ENCODE peak calls at places on chromosome 9, in ten cellular contexts. One of them, this sample, is unnamed.

GRCh38 chr9:77523891-77524290 is 124.2 kb downstream of the GNA14 start:
- DNase-seq in stimulated activated CD8-positive, alpha-beta memory T cell treated with anti-CD3 and anti-CD28 coated beads, Interleukin-7, amount 100 ng/mL, for 48 hours: no peak
- DNase-seq in pancreas: no peak
- DNase-seq in amygdala: no peak
- DNase-seq in ACHN: no peak
- DNase-seq in fibroblast of the aortic adventitia: peak; percentile 1
- DNase-seq in endothelial cell: no peak
- DNase-seq in T follicular helper cell: no peak
- DNase-seq in GM03348: no peak
- DNase-seq in mesendoderm: no peak
- DNase-seq in this sample: no peak

GRCh38 chr9:118276784-118277183 is 572.6 kb downstream of the TLR4 start:
- DNase-seq in fibroblast of the aortic adventitia: no peak
- DNase-seq in amygdala: no peak
- DNase-seq in T follicular helper cell: no peak
- DNase-seq in stimulated activated CD8-positive, alpha-beta memory T cell treated with anti-CD3 and anti-CD28 coated beads, Interleukin-7, amount 100 ng/mL, for 48 hours: no peak
- DNase-seq in endothelial cell: no peak
- DNase-seq in GM03348: no peak
- DNase-seq in pancreas: no peak
- DNase-seq in ACHN: no peak
- DNase-seq in mesendoderm: peak; percentile 13
- DNase-seq in this sample: no peak

GRCh38 chr9:115157245-115157674 is 39.3 kb upstream of the TNC start:
- DNase-seq in endothelial cell: no peak
- DNase-seq in pancreas: no peak
- DNase-seq in GM03348: peak; percentile 75
- DNase-seq in stimulated activated CD8-positive, alpha-beta memory T cell treated with anti-CD3 and anti-CD28 coated beads, Interleukin-7, amount 100 ng/mL, for 48 hours: no peak
- DNase-seq in T follicular helper cell: no peak
- DNase-seq in ACHN: peak; percentile 85
- DNase-seq in mesendoderm: peak; percentile 81
- DNase-seq in amygdala: no peak
- DNase-seq in fibroblast of the aortic adventitia: peak; percentile 85
- DNase-seq in this sample: peak; percentile 41

GRCh38 chr9:133256686-133257091 is 18.3 kb downstream of the ABO start:
- DNase-seq in amygdala: no peak
- DNase-seq in GM03348: no peak
- DNase-seq in pancreas: no peak
- DNase-seq in ACHN: no peak
- DNase-seq in stimulated activated CD8-positive, alpha-beta memory T cell treated with anti-CD3 and anti-CD28 coated beads, Interleukin-7, amount 100 ng/mL, for 48 hours: no peak
- DNase-seq in T follicular helper cell: no peak
- DNase-seq in fibroblast of the aortic adventitia: no peak
- DNase-seq in endothelial cell: no peak
- DNase-seq in mesendoderm: no peak
- DNase-seq in this sample: no peak

GRCh38 chr9:120358877-120359276 is 221.1 kb downstream of the CDK5RAP2 start:
- DNase-seq in ACHN: no peak
- DNase-seq in amygdala: no peak
- DNase-seq in T follicular helper cell: no peak
- DNase-seq in fibroblast of the aortic adventitia: no peak
- DNase-seq in stimulated activated CD8-positive, alpha-beta memory T cell treated with anti-CD3 and anti-CD28 coated beads, Interleukin-7, amount 100 ng/mL, for 48 hours: no peak
- DNase-seq in pancreas: no peak
- DNase-seq in mesendoderm: peak; percentile 25
- DNase-seq in endothelial cell: no peak
- DNase-seq in GM03348: no peak
- DNase-seq in this sample: no peak

GRCh38 chr9:96884443-96884842 is 30.1 kb upstream of the ZNF782 start:
- DNase-seq in stimulated activated CD8-positive, alpha-beta memory T cell treated with anti-CD3 and anti-CD28 coated beads, Interleukin-7, amount 100 ng/mL, for 48 hours: no peak
- DNase-seq in fibroblast of the aortic adventitia: peak; percentile 32
- DNase-seq in ACHN: peak; percentile 83
- DNase-seq in T follicular helper cell: no peak
- DNase-seq in amygdala: no peak
- DNase-seq in endothelial cell: no peak
- DNase-seq in GM03348: peak; percentile 46
- DNase-seq in mesendoderm: peak; percentile 67
- DNase-seq in pancreas: no peak
- DNase-seq in this sample: peak; percentile 37

GRCh38 chr9:16369427-16369826 is 501.0 kb downstream of the BNC2 start:
- DNase-seq in fibroblast of the aortic adventitia: no peak
- DNase-seq in mesendoderm: peak; percentile 70
- DNase-seq in amygdala: no peak
- DNase-seq in T follicular helper cell: no peak
- DNase-seq in pancreas: no peak
- DNase-seq in GM03348: no peak
- DNase-seq in stimulated activated CD8-positive, alpha-beta memory T cell treated with anti-CD3 and anti-CD28 coated beads, Interleukin-7, amount 100 ng/mL, for 48 hours: no peak
- DNase-seq in ACHN: no peak
- DNase-seq in endothelial cell: no peak
- DNase-seq in this sample: no peak

GRCh38 chr9:79766091-79766490 is 194.3 kb downstream of the TLE4 start:
- DNase-seq in ACHN: no peak
- DNase-seq in T follicular helper cell: no peak
- DNase-seq in pancreas: no peak
- DNase-seq in mesendoderm: no peak
- DNase-seq in stimulated activated CD8-positive, alpha-beta memory T cell treated with anti-CD3 and anti-CD28 coated beads, Interleukin-7, amount 100 ng/mL, for 48 hours: no peak
- DNase-seq in amygdala: no peak
- DNase-seq in fibroblast of the aortic adventitia: no peak
- DNase-seq in endothelial cell: no peak
- DNase-seq in GM03348: no peak
- DNase-seq in this sample: no peak

GRCh38 chr9:98146101-98146991 is 27.3 kb upstream of the TRIM14 start:
- DNase-seq in T follicular helper cell: no peak
- DNase-seq in amygdala: no peak
- DNase-seq in ACHN: no peak
- DNase-seq in mesendoderm: peak; percentile 70
- DNase-seq in GM03348: peak; percentile 70
- DNase-seq in fibroblast of the aortic adventitia: peak; percentile 40
- DNase-seq in pancreas: peak; percentile 72
- DNase-seq in endothelial cell: no peak
- DNase-seq in stimulated activated CD8-positive, alpha-beta memory T cell treated with anti-CD3 and anti-CD28 coated beads, Interleukin-7, amount 100 ng/mL, for 48 hours: no peak
- DNase-seq in this sample: peak; percentile 67

GRCh38 chr9:100090880-100091279 is 7.9 kb downstream of the ERP44 start:
- DNase-seq in amygdala: no peak
- DNase-seq in mesendoderm: no peak
- DNase-seq in stimulated activated CD8-positive, alpha-beta memory T cell treated with anti-CD3 and anti-CD28 coated beads, Interleukin-7, amount 100 ng/mL, for 48 hours: no peak
- DNase-seq in endothelial cell: no peak
- DNase-seq in T follicular helper cell: no peak
- DNase-seq in fibroblast of the aortic adventitia: no peak
- DNase-seq in GM03348: no peak
- DNase-seq in pancreas: no peak
- DNase-seq in ACHN: no peak
- DNase-seq in this sample: no peak

GRCh38 chr9:120878188-120879130 is 1.5 kb upstream of the PHF19 start:
- DNase-seq in pancreas: no peak
- DNase-seq in GM03348: no peak
- DNase-seq in T follicular helper cell: no peak
- DNase-seq in fibroblast of the aortic adventitia: no peak
- DNase-seq in amygdala: no peak
- DNase-seq in mesendoderm: no peak
- DNase-seq in stimulated activated CD8-positive, alpha-beta memory T cell treated with anti-CD3 and anti-CD28 coated beads, Interleukin-7, amount 100 ng/mL, for 48 hours: no peak
- DNase-seq in endothelial cell: no peak
- DNase-seq in ACHN: no peak
- DNase-seq in this sample: no peak

GRCh38 chr9:78406933-78407332 is 110.0 kb downstream of the PSAT1 start:
- DNase-seq in fibroblast of the aortic adventitia: no peak
- DNase-seq in ACHN: no peak
- DNase-seq in amygdala: no peak
- DNase-seq in mesendoderm: no peak
- DNase-seq in endothelial cell: no peak
- DNase-seq in stimulated activated CD8-positive, alpha-beta memory T cell treated with anti-CD3 and anti-CD28 coated beads, Interleukin-7, amount 100 ng/mL, for 48 hours: no peak
- DNase-seq in pancreas: no peak
- DNase-seq in T follicular helper cell: no peak
- DNase-seq in GM03348: no peak
- DNase-seq in this sample: no peak

GRCh38 chr9:121369595-121370265 is at the start of gene STOM:
- DNase-seq in mesendoderm: no peak
- DNase-seq in amygdala: no peak
- DNase-seq in fibroblast of the aortic adventitia: peak; percentile 95
- DNase-seq in endothelial cell: no peak
- DNase-seq in ACHN: peak; percentile 56
- DNase-seq in GM03348: peak; percentile 83
- DNase-seq in stimulated activated CD8-positive, alpha-beta memory T cell treated with anti-CD3 and anti-CD28 coated beads, Interleukin-7, amount 100 ng/mL, for 48 hours: no peak
- DNase-seq in T follicular helper cell: peak; percentile 48
- DNase-seq in pancreas: peak; percentile 82
- DNase-seq in this sample: peak; percentile 25

GRCh38 chr9:109880276-109881169 is 100.5 kb downstream of the PALM2AKAP2 start:
- DNase-seq in stimulated activated CD8-positive, alpha-beta memory T cell treated with anti-CD3 and anti-CD28 coated beads, Interleukin-7, amount 100 ng/mL, for 48 hours: no peak
- DNase-seq in T follicular helper cell: no peak
- DNase-seq in fibroblast of the aortic adventitia: peak; percentile 43
- DNase-seq in GM03348: peak; percentile 58
- DNase-seq in amygdala: no peak
- DNase-seq in endothelial cell: peak; percentile 45
- DNase-seq in mesendoderm: peak; percentile 88
- DNase-seq in ACHN: peak; percentile 10
- DNase-seq in pancreas: no peak
- DNase-seq in this sample: peak; percentile 57

GRCh38 chr9:136725612-136726011 is 13.2 kb downstream of the DIPK1B start:
- DNase-seq in ACHN: no peak
- DNase-seq in pancreas: no peak
- DNase-seq in fibroblast of the aortic adventitia: no peak
- DNase-seq in GM03348: no peak
- DNase-seq in stimulated activated CD8-positive, alpha-beta memory T cell treated with anti-CD3 and anti-CD28 coated beads, Interleukin-7, amount 100 ng/mL, for 48 hours: no peak
- DNase-seq in amygdala: no peak
- DNase-seq in mesendoderm: no peak
- DNase-seq in endothelial cell: no peak
- DNase-seq in T follicular helper cell: no peak
- DNase-seq in this sample: no peak

GRCh38 chr9:4276856-4277255 is 23.0 kb downstream of the GLIS3 start:
- DNase-seq in ACHN: no peak
- DNase-seq in endothelial cell: no peak
- DNase-seq in stimulated activated CD8-positive, alpha-beta memory T cell treated with anti-CD3 and anti-CD28 coated beads, Interleukin-7, amount 100 ng/mL, for 48 hours: no peak
- DNase-seq in T follicular helper cell: no peak
- DNase-seq in pancreas: no peak
- DNase-seq in fibroblast of the aortic adventitia: no peak
- DNase-seq in mesendoderm: no peak
- DNase-seq in GM03348: no peak
- DNase-seq in amygdala: no peak
- DNase-seq in this sample: no peak

GRCh38 chr9:37238122-37238521 is 117.7 kb downstream of the ZCCHC7 start:
- DNase-seq in ACHN: no peak
- DNase-seq in stimulated activated CD8-positive, alpha-beta memory T cell treated with anti-CD3 and anti-CD28 coated beads, Interleukin-7, amount 100 ng/mL, for 48 hours: no peak
- DNase-seq in endothelial cell: no peak
- DNase-seq in pancreas: no peak
- DNase-seq in fibroblast of the aortic adventitia: no peak
- DNase-seq in mesendoderm: no peak
- DNase-seq in GM03348: no peak
- DNase-seq in amygdala: no peak
- DNase-seq in T follicular helper cell: no peak
- DNase-seq in this sample: no peak

GRCh38 chr9:135443811-135444470 is 35.6 kb upstream of the PPP1R26 start:
- DNase-seq in T follicular helper cell: no peak
- DNase-seq in amygdala: no peak
- DNase-seq in pancreas: no peak
- DNase-seq in mesendoderm: no peak
- DNase-seq in ACHN: no peak
- DNase-seq in fibroblast of the aortic adventitia: no peak
- DNase-seq in endothelial cell: no peak
- DNase-seq in stimulated activated CD8-positive, alpha-beta memory T cell treated with anti-CD3 and anti-CD28 coated beads, Interleukin-7, amount 100 ng/mL, for 48 hours: no peak
- DNase-seq in GM03348: no peak
- DNase-seq in this sample: no peak

GRCh38 chr9:28024616-28025147 is 451.4 kb upstream of the C9orf72 start:
- DNase-seq in ACHN: no peak
- DNase-seq in GM03348: no peak
- DNase-seq in endothelial cell: no peak
- DNase-seq in pancreas: no peak
- DNase-seq in amygdala: no peak
- DNase-seq in T follicular helper cell: no peak
- DNase-seq in mesendoderm: peak; percentile 4
- DNase-seq in stimulated activated CD8-positive, alpha-beta memory T cell treated with anti-CD3 and anti-CD28 coated beads, Interleukin-7, amount 100 ng/mL, for 48 hours: no peak
- DNase-seq in fibroblast of the aortic adventitia: no peak
- DNase-seq in this sample: no peak

GRCh38 chr9:116278326-116278725 is 124.7 kb downstream of the PAPPA start:
- DNase-seq in stimulated activated CD8-positive, alpha-beta memory T cell treated with anti-CD3 and anti-CD28 coated beads, Interleukin-7, amount 100 ng/mL, for 48 hours: no peak
- DNase-seq in fibroblast of the aortic adventitia: peak; percentile 25
- DNase-seq in amygdala: no peak
- DNase-seq in endothelial cell: no peak
- DNase-seq in pancreas: no peak
- DNase-seq in T follicular helper cell: no peak
- DNase-seq in ACHN: peak; percentile 16
- DNase-seq in mesendoderm: no peak
- DNase-seq in GM03348: peak; percentile 16
- DNase-seq in this sample: no peak

GRCh38 chr9:135077497-135078200 is 9.8 kb upstream of the OLFM1 start:
- DNase-seq in fibroblast of the aortic adventitia: peak; percentile 3
- DNase-seq in endothelial cell: peak; percentile 80
- DNase-seq in mesendoderm: peak; percentile 80
- DNase-seq in T follicular helper cell: no peak
- DNase-seq in stimulated activated CD8-positive, alpha-beta memory T cell treated with anti-CD3 and anti-CD28 coated beads, Interleukin-7, amount 100 ng/mL, for 48 hours: no peak
- DNase-seq in GM03348: peak; percentile 67
- DNase-seq in ACHN: peak; percentile 8
- DNase-seq in amygdala: no peak
- DNase-seq in pancreas: no peak
- DNase-seq in this sample: peak; percentile 45

GRCh38 chr9:127968717-127969383 is 11.9 kb downstream of the EEIG1 start:
- DNase-seq in mesendoderm: peak; percentile 35
- DNase-seq in T follicular helper cell: no peak
- DNase-seq in GM03348: peak; percentile 88
- DNase-seq in ACHN: peak; percentile 36
- DNase-seq in pancreas: peak; percentile 75
- DNase-seq in endothelial cell: no peak
- DNase-seq in stimulated activated CD8-positive, alpha-beta memory T cell treated with anti-CD3 and anti-CD28 coated beads, Interleukin-7, amount 100 ng/mL, for 48 hours: no peak
- DNase-seq in fibroblast of the aortic adventitia: peak; percentile 92
- DNase-seq in amygdala: peak; percentile 55
- DNase-seq in this sample: no peak

GRCh38 chr9:105063665-105064247 is 135.8 kb upstream of the ABCA1 start:
- DNase-seq in ACHN: no peak
- DNase-seq in amygdala: no peak
- DNase-seq in T follicular helper cell: no peak
- DNase-seq in mesendoderm: no peak
- DNase-seq in endothelial cell: no peak
- DNase-seq in fibroblast of the aortic adventitia: peak; percentile 92
- DNase-seq in GM03348: peak; percentile 68
- DNase-seq in pancreas: no peak
- DNase-seq in stimulated activated CD8-positive, alpha-beta memory T cell treated with anti-CD3 and anti-CD28 coated beads, Interleukin-7, amount 100 ng/mL, for 48 hours: peak; percentile 19
- DNase-seq in this sample: no peak

GRCh38 chr9:68844196-68844595 is 139.2 kb downstream of the PIP5K1B start:
- DNase-seq in ACHN: no peak
- DNase-seq in mesendoderm: no peak
- DNase-seq in T follicular helper cell: no peak
- DNase-seq in fibroblast of the aortic adventitia: no peak
- DNase-seq in endothelial cell: no peak
- DNase-seq in stimulated activated CD8-positive, alpha-beta memory T cell treated with anti-CD3 and anti-CD28 coated beads, Interleukin-7, amount 100 ng/mL, for 48 hours: no peak
- DNase-seq in GM03348: no peak
- DNase-seq in amygdala: no peak
- DNase-seq in pancreas: no peak
- DNase-seq in this sample: no peak

GRCh38 chr9:95506438-95506691 is 10.4 kb downstream of the PTCH1 start:
- DNase-seq in ACHN: peak; percentile 44
- DNase-seq in fibroblast of the aortic adventitia: peak; percentile 45
- DNase-seq in amygdala: no peak
- DNase-seq in stimulated activated CD8-positive, alpha-beta memory T cell treated with anti-CD3 and anti-CD28 coated beads, Interleukin-7, amount 100 ng/mL, for 48 hours: no peak
- DNase-seq in GM03348: peak; percentile 71
- DNase-seq in T follicular helper cell: no peak
- DNase-seq in mesendoderm: peak; percentile 60
- DNase-seq in endothelial cell: peak; percentile 39
- DNase-seq in pancreas: peak; percentile 69
- DNase-seq in this sample: no peak

GRCh38 chr9:33147770-33148169 is 19.4 kb downstream of the B4GALT1 start:
- DNase-seq in pancreas: no peak
- DNase-seq in ACHN: no peak
- DNase-seq in fibroblast of the aortic adventitia: no peak
- DNase-seq in amygdala: no peak
- DNase-seq in mesendoderm: no peak
- DNase-seq in GM03348: no peak
- DNase-seq in stimulated activated CD8-positive, alpha-beta memory T cell treated with anti-CD3 and anti-CD28 coated beads, Interleukin-7, amount 100 ng/mL, for 48 hours: no peak
- DNase-seq in endothelial cell: no peak
- DNase-seq in T follicular helper cell: no peak
- DNase-seq in this sample: no peak

GRCh38 chr9:21611896-21612295 is 129.8 kb upstream of the IFNE start:
- DNase-seq in mesendoderm: no peak
- DNase-seq in fibroblast of the aortic adventitia: no peak
- DNase-seq in GM03348: no peak
- DNase-seq in amygdala: no peak
- DNase-seq in pancreas: no peak
- DNase-seq in T follicular helper cell: no peak
- DNase-seq in endothelial cell: no peak
- DNase-seq in stimulated activated CD8-positive, alpha-beta memory T cell treated with anti-CD3 and anti-CD28 coated beads, Interleukin-7, amount 100 ng/mL, for 48 hours: peak; percentile 29
- DNase-seq in ACHN: no peak
- DNase-seq in this sample: no peak

GRCh38 chr9:18857334-18857733 is 175.7 kb downstream of the SAXO1 start:
- DNase-seq in pancreas: no peak
- DNase-seq in endothelial cell: no peak
- DNase-seq in fibroblast of the aortic adventitia: no peak
- DNase-seq in T follicular helper cell: no peak
- DNase-seq in amygdala: no peak
- DNase-seq in stimulated activated CD8-positive, alpha-beta memory T cell treated with anti-CD3 and anti-CD28 coated beads, Interleukin-7, amount 100 ng/mL, for 48 hours: no peak
- DNase-seq in mesendoderm: no peak
- DNase-seq in GM03348: no peak
- DNase-seq in ACHN: no peak
- DNase-seq in this sample: no peak